ENCODE peak calls at places on chromosomes 6 and 20, in four cellular contexts. G is activated naive CD4-positive, alpha-beta T cell treated with anti-CD3 and anti-CD28 coated beads for 36 hours; E is progenitor cell of endocrine pancreas; H is naive thymus-derived CD8-positive, alpha-beta T cell. U is an unnamed sample.
A peak's percentile ranks its signal among the peaks of the same experiment; 100 is the strongest.

GRCh38 chr6:37517411-37517812 is 17.7 kb upstream of the CCDC167 start:
- DNase-seq in G (peak; percentile 92), E (no peak), H (peak; percentile 86), U (no peak)

GRCh38 chr20:52312131-52312729 is 120.7 kb upstream of the ZFP64 start:
- DNase-seq in G (peak; percentile 79), E (peak; percentile 27), H (peak; percentile 68), U (peak; percentile 30)

GRCh38 chr6:106089981-106090380 is 3.8 kb downstream of the PRDM1 start:
- DNase-seq in G (no peak), E (no peak), H (no peak), U (no peak)

GRCh38 chr6:147204060-147204785 is at the start of gene STXBP5:
- DNase-seq in G (peak; percentile 45), E (peak; percentile 19), H (peak; percentile 64), U (no peak)

GRCh38 chr6:14921878-14922277 is 324.0 kb upstream of the JARID2 start:
- DNase-seq in G (no peak), E (no peak), H (no peak), U (no peak)

GRCh38 chr6:4516206-4516605 is 260.0 kb upstream of the CDYL start:
- DNase-seq in G (no peak), E (no peak), H (no peak), U (no peak)

GRCh38 chr6:33248643-33248931 is 23.1 kb downstream of the VPS52 start:
- DNase-seq in G (no peak), E (no peak), H (no peak), U (no peak)

GRCh38 chr6:30542915-30543314 is 13.4 kb downstream of the GNL1 start:
- DNase-seq in G (no peak), E (no peak), H (no peak), U (no peak)

GRCh38 chr20:40880063-40880715 is 148.4 kb upstream of the TOP1 start:
- DNase-seq in G (no peak), E (no peak), H (no peak), U (no peak)

GRCh38 chr6:154410619-154411044 is 54.0 kb upstream of the IPCEF1 start:
- DNase-seq in G (peak; percentile 64), E (no peak), H (no peak), U (no peak)

GRCh38 chr6:85468326-85468725 is 18.4 kb downstream of the NT5E start:
- DNase-seq in G (no peak), E (no peak), H (no peak), U (no peak)

GRCh38 chr6:161439093-161439492 is 165.2 kb upstream of the AGPAT4 start:
- DNase-seq in G (peak; percentile 7), E (no peak), H (no peak), U (peak; percentile 65)

GRCh38 chr6:13811627-13812358 is 2.6 kb downstream of the MCUR1 start:
- DNase-seq in G (no peak), E (no peak), H (no peak), U (no peak)

GRCh38 chr20:46648903-46649649 is 2.2 kb downstream of the SLC13A3 start:
- DNase-seq in G (no peak), E (no peak), H (no peak), U (no peak)

GRCh38 chr6:150547511-150548222 is 52.0 kb upstream of the PLEKHG1 start:
- DNase-seq in G (no peak), E (no peak), H (no peak), U (no peak)

GRCh38 chr6:2038096-2038495 is 207.3 kb downstream of the GMDS start:
- DNase-seq in G (peak; percentile 35), E (no peak), H (peak; percentile 39), U (no peak)

GRCh38 chr6:46491789-46492547 is 719 bp upstream of the RCAN2 start:
- DNase-seq in G (no peak), E (peak; percentile 48), H (peak; percentile 7), U (peak; percentile 74)

GRCh38 chr20:48541581-48542071 is 286.2 kb downstream of the PREX1 start:
- DNase-seq in G (no peak), E (no peak), H (no peak), U (no peak)

GRCh38 chr20:12337601-12338000 is 419.9 kb downstream of the BTBD3 start:
- DNase-seq in G (no peak), E (no peak), H (no peak), U (no peak)

GRCh38 chr20:63112491-63113219 is 103.3 kb downstream of the YTHDF1 start:
- DNase-seq in G (no peak), E (no peak), H (no peak), U (no peak)

GRCh38 chr20:19692685-19693119 is 65.4 kb upstream of the RIN2 start:
- DNase-seq in G (peak; percentile 64), E (peak; percentile 56), H (peak; percentile 17), U (peak; percentile 43)

GRCh38 chr20:58870293-58871014 is 17.9 kb downstream of the GNAS start:
- DNase-seq in G (peak; percentile 67), E (peak; percentile 71), H (peak; percentile 61), U (no peak)

GRCh38 chr6:113644861-113645575 is 212.1 kb upstream of the MARCKS start:
- DNase-seq in G (no peak), E (no peak), H (no peak), U (no peak)

GRCh38 chr6:100342830-100343229 is 121.9 kb downstream of the SIM1 start:
- DNase-seq in G (no peak), E (no peak), H (no peak), U (no peak)

GRCh38 chr6:43496370-43497128 is 13.6 kb downstream of the LRRC73 start:
- DNase-seq in G (no peak), E (no peak), H (no peak), U (peak; percentile 71)

GRCh38 chr20:3423126-3423525 is 15.7 kb upstream of the DNAAF9 start:
- DNase-seq in G (no peak), E (no peak), H (no peak), U (no peak)

GRCh38 chr6:27295301-27296079 is 16.6 kb downstream of the POM121L2 start:
- DNase-seq in G (no peak), E (no peak), H (no peak), U (no peak)

GRCh38 chr20:62287129-62287528 is 15.7 kb upstream of the ADRM1 start:
- DNase-seq in G (no peak), E (no peak), H (no peak), U (no peak)

GRCh38 chr20:24842591-24843442 is 106.3 kb upstream of the CST7 start:
- DNase-seq in G (no peak), E (no peak), H (no peak), U (no peak)

GRCh38 chr6:27889628-27890315 is 22.4 kb downstream of the OR2B2 start:
- DNase-seq in G (no peak), E (no peak), H (no peak), U (no peak)

GRCh38 chr6:33209856-33210255 is 1.6 kb downstream of the RING1 start:
- DNase-seq in G (no peak), E (no peak), H (no peak), U (no peak)

GRCh38 chr20:24808616-24809015 is 140.5 kb upstream of the CST7 start:
- DNase-seq in G (no peak), E (no peak), H (peak; percentile 17), U (no peak)

U was measured in frontal cortex.